ENCODE peak calls at places on chromosomes 7 and 10, in seven cellular contexts. H is aorta; F is amniotic stem cell; T is OCI-LY7; Y is activated CD4-positive, alpha-beta T cell treated with anti-CD3 and anti-CD28 coated beads, Interleukin-2, amount 50 U/mL, for 48 hours; D is psoas muscle; A is hypothalamus. M is an unnamed sample.

GRCh38 chr7:149097088-149097487 is 6.6 kb upstream of the ZNF786 start:
- DNase-seq in A (no peak), H (no peak), D (no peak), Y (no peak), F (no peak), T (no peak), M (no peak)

GRCh38 chr10:113003032-113003431 is 53.0 kb downstream of the TCF7L2 start:
- DNase-seq in D (no peak), Y (no peak), T (no peak), H (no peak), A (no peak), F (no peak), M (no peak)

GRCh38 chr10:120221873-120222485 is 235.0 kb upstream of the PLPP4 start:
- DNase-seq in A (no peak), Y (peak), H (no peak), T (peak), F (peak), D (no peak), M (peak)

GRCh38 chr10:76939862-76940495 is 697.6 kb downstream of the KCNMA1 start:
- DNase-seq in Y (no peak), H (no peak), A (no peak), F (no peak), D (no peak), T (no peak), M (no peak)

GRCh38 chr7:144854839-144855424 is 19.1 kb upstream of the TPK1 start:
- DNase-seq in D (no peak), H (no peak), A (no peak), T (peak), F (no peak), Y (no peak), M (peak)

GRCh38 chr7:28062197-28062988 is 118.2 kb downstream of the JAZF1 start:
- DNase-seq in H (peak), D (peak), T (peak), A (no peak), F (no peak), Y (peak), M (peak)

GRCh38 chr10:97333601-97334369 is 744 bp downstream of the FRAT2 start:
- DNase-seq in D (peak), H (peak), Y (peak), T (peak), A (no peak), F (no peak), M (peak)

GRCh38 chr7:47720141-47720906 is 138.4 kb upstream of the TNS3 start:
- DNase-seq in H (no peak), D (peak), F (no peak), A (no peak), T (peak), Y (no peak), M (peak)

GRCh38 chr10:35453855-35454532 is 117.7 kb downstream of the CCNY start:
- DNase-seq in F (no peak), D (no peak), T (no peak), H (no peak), Y (no peak), A (no peak), M (peak)

GRCh38 chr10:89427629-89428028 is 13.3 kb downstream of the IFIT5 start:
- DNase-seq in F (peak), A (no peak), Y (no peak), T (no peak), D (no peak), H (no peak), M (peak)

GRCh38 chr7:124459101-124460052 is 306.2 kb downstream of the GPR37 start:
- DNase-seq in D (no peak), F (no peak), T (no peak), H (no peak), Y (no peak), A (no peak), M (peak)

M was measured in iris pigment epithelial cell.